ENCODE peak calls at places on chromosomes 7 and 10, in six cellular contexts. P, N, D, I, Y and B are unnamed samples.

GRCh38 chr10:87000491-87000890 is 19.6 kb upstream of the FAM25A start:
- DNase-seq in D (no peak), P (no peak), Y (no peak), N (no peak), I (no peak), B (no peak)

GRCh38 chr7:133602291-133602690 is 349.4 kb downstream of the EXOC4 start:
- DNase-seq in Y (no peak), P (no peak), N (peak), D (no peak), I (no peak), B (no peak)

GRCh38 chr7:6430271-6430940 is 17.3 kb downstream of the DAGLB start:
- DNase-seq in P (no peak), I (no peak), D (no peak), N (peak), Y (no peak), B (no peak)

GRCh38 chr7:155918720-155919399 is 106.6 kb upstream of the SHH start:
- DNase-seq in P (no peak), D (no peak), Y (no peak), N (peak), I (peak), B (peak)

GRCh38 chr7:66859794-66860645 is 61.0 kb upstream of the TMEM248 start:
- DNase-seq in Y (no peak), P (peak), I (no peak), N (no peak), D (no peak), B (no peak)

GRCh38 chr10:117134084-117135025 is 3.7 kb downstream of the VAX1 start:
- DNase-seq in P (no peak), Y (no peak), N (no peak), D (no peak), I (no peak), B (no peak)

GRCh38 chr10:126350216-126350992 is 37.9 kb downstream of the ADAM12 start:
- DNase-seq in I (no peak), P (no peak), N (peak), Y (no peak), D (no peak), B (no peak)

GRCh38 chr10:15462253-15462885 is 91.3 kb upstream of the FAM171A1 start:
- DNase-seq in D (no peak), N (no peak), P (no peak), Y (no peak), I (no peak), B (no peak)

GRCh38 chr10:112934193-112934592 is 15.9 kb upstream of the TCF7L2 start:
- DNase-seq in P (no peak), Y (no peak), N (no peak), D (no peak), I (no peak), B (no peak)

GRCh38 chr7:120583835-120584586 is 273.9 kb downstream of the TSPAN12 start:
- DNase-seq in D (no peak), Y (no peak), P (no peak), I (no peak), N (peak), B (no peak)

GRCh38 chr7:74012842-74013249 is 15.1 kb upstream of the ELN start:
- DNase-seq in D (no peak), P (no peak), I (no peak), N (peak), Y (no peak), B (no peak)

GRCh38 chr7:38630720-38631673 is at the start of gene AMPH:
- DNase-seq in N (peak), P (peak), Y (no peak), I (no peak), D (no peak), B (no peak)